ENCODE peak calls at places on chromosomes 11 and 22, in seven cellular contexts. B, F, D, L, J, G and Q are unnamed samples.

GRCh38 chr22:50526849-50527801 is 1.7 kb upstream of the SCO2 start:
- DNase-seq in D (no peak), L (no peak), F (no peak), B (no peak), J (peak), G (no peak), Q (no peak)

GRCh38 chr11:122758974-122759373 is 79.3 kb upstream of the CRTAM start:
- DNase-seq in F (no peak), L (peak), D (no peak), G (no peak), B (no peak), J (no peak), Q (peak)

GRCh38 chr11:26820739-26821138 is 98.9 kb upstream of the SLC5A12 start:
- DNase-seq in B (peak), D (peak), J (peak), F (peak), G (no peak), L (peak), Q (no peak)

GRCh38 chr11:46894506-46894905 is 23.8 kb downstream of the LRP4 start:
- DNase-seq in F (no peak), L (no peak), D (no peak), B (no peak), J (no peak), G (no peak), Q (no peak)

GRCh38 chr22:37909756-37910155 is 3.7 kb downstream of the MICALL1 start:
- DNase-seq in B (no peak), L (no peak), J (no peak), F (no peak), D (no peak), G (no peak), Q (no peak)

GRCh38 chr11:65355776-65356393 is 1.3 kb downstream of the TIGD3 start:
- DNase-seq in D (no peak), B (peak), G (peak), F (peak), L (peak), J (peak), Q (no peak)

GRCh38 chr11:67376421-67376820 is 3.0 kb upstream of the CLCF1 start:
- DNase-seq in L (no peak), B (no peak), G (no peak), J (no peak), F (no peak), D (no peak), Q (no peak)

GRCh38 chr11:79243412-79244174 is 197.2 kb downstream of the TENM4 start:
- DNase-seq in J (no peak), G (peak), B (no peak), L (no peak), D (no peak), F (no peak), Q (no peak)

GRCh38 chr22:45197606-45198462 is 34.1 kb downstream of the NUP50 start:
- DNase-seq in D (no peak), J (no peak), F (no peak), G (no peak), L (no peak), B (no peak), Q (no peak)

DNA sequence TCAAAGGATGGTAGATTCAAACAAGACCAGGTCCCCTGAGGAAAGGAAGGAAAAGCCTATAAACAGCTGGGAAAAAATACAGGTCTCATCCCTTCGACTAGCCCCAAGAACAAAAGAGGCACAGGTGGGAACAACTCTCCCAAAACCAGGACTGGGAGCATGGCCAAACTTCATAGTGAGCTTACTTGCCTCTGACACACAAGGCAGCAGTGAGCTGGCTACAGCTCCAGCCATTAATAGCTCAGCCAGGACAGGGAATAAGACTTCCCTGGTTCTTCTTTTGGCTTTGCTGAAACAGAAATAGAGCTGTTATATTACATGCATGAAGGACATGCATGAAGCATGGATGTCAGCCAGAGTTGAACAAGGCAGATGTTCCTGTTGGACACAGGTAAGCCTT is at the start of gene OR10A2:
- DNase-seq in B (peak), D (no peak), L (peak), G (no peak), F (peak), J (no peak), Q (peak)
- TF ChIP-seq CTCF in B (no peak), D (no peak), L (no peak), G (no peak), F (no peak), J (no peak), Q (no peak)

GRCh38 chr22:43514476-43515157 is 102.8 kb downstream of the MPPED1 start:
- DNase-seq in D (no peak), F (no peak), J (no peak), B (no peak), G (no peak), L (no peak), Q (no peak)

GRCh38 chr22:43515411-43515810 is 103.6 kb downstream of the MPPED1 start:
- DNase-seq in F (no peak), G (no peak), D (no peak), B (no peak), L (no peak), J (no peak), Q (no peak)

GRCh38 chr22:43516996-43517635 is 105.3 kb downstream of the MPPED1 start:
- DNase-seq in G (no peak), B (no peak), L (no peak), J (no peak), F (no peak), D (no peak), Q (no peak)

GRCh38 chr22:43516386-43516785 is 104.6 kb downstream of the MPPED1 start:
- DNase-seq in B (no peak), D (no peak), L (no peak), G (no peak), J (no peak), F (no peak), Q (no peak)

GRCh38 chr22:43515902-43516301 is 104.1 kb downstream of the MPPED1 start:
- DNase-seq in D (no peak), G (no peak), J (no peak), L (no peak), F (no peak), B (no peak), Q (no peak)
- TF ChIP-seq CTCF in D (no peak), G (no peak), J (no peak), L (no peak), F (peak), B (no peak), Q (no peak)

DNA sequence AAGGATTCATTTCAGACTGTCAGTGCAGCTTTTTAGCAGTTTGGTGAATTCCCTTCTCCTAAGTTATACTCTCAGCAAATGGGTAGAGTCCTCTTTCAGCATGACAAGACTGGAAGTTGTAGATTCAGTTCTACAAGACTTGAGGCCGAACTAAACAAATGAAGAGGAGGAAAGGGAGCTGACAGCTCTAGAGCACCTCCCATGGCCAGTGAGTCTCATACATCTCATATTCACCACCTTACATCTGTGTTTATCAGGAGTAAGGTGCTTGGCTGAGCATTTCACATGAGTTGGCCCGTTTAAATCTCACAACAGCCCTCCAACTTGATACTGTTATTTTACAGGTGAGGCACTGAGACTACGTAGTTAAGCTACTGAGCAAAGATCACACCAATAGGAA is 30.4 kb downstream of the SEZ6L start:
- DNase-seq in J (no peak), F (no peak), G (no peak), B (no peak), D (no peak), L (no peak), Q (no peak)
- TF ChIP-seq CTCF in J (no peak), F (no peak), G (no peak), B (no peak), D (no peak), L (no peak), Q (no peak)

DNA sequence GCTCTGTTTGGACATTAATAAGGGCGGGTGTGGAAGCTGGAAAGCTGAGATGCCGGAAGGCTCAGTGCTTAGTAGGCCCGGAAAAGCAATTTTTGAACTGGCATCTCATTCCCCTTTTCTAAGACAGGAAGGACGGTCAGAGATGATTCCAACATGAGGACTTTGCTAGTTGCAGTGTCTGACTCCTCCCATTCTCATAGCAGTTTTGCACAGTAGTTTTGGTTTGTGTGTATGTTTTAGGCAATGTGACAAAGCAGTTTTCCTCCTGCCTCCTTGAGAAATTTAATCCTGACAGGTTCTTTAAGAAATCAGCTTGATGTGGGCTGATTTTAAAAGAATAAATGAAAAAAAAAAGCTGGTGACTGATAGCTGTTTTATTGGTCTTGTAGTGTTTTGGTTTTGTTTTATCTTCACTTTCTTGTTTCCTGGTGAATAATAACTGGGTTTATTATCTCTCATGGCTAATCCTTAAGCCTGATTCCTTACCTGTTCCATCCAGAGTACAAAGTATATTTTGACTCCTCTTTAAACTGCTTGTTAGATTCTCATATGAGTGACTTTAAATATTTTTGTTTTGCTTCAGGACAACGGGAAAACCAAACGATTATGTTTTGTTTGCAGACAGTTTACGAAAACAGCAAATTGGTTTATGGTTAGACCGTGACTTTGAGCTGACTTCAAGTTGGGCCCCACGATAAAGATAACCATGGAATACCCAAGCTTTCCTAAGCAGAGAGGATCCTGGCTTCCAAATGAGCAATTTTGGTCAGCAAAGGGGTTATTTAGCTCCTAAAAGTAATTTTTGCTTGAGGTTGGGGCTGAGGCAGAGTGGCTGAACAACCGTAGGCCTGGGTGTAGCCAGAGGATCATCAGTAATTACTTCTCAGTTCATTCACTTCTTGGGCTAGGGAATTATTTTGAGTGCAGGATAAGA is 3.4 kb downstream of the PTPRJ start:
- DNase-seq in L (peak), J (peak), D (no peak), F (peak), B (no peak), G (no peak), Q (no peak)
- TF ChIP-seq CTCF in L (no peak), J (no peak), D (no peak), F (no peak), B (no peak), G (no peak), Q (no peak)

GRCh38 chr11:73330569-73331093 is 22.6 kb downstream of the ARHGEF17 start:
- DNase-seq in J (peak), B (no peak), L (peak), D (no peak), G (no peak), F (peak), Q (no peak)
- TF ChIP-seq CTCF in J (peak), B (peak), L (peak), D (peak), G (no peak), F (peak), Q (peak)

GRCh38 chr11:68609761-68610160 is 74.6 kb upstream of the GAL start:
- DNase-seq in D (no peak), B (no peak), G (no peak), F (no peak), L (no peak), J (no peak), Q (no peak)

GRCh38 chr11:68615657-68616056 is 68.7 kb upstream of the GAL start:
- DNase-seq in D (no peak), L (no peak), J (no peak), B (no peak), F (no peak), G (no peak), Q (no peak)

GRCh38 chr11:68610452-68611116 is 73.8 kb upstream of the GAL start:
- DNase-seq in B (no peak), L (peak), D (no peak), F (peak), G (no peak), J (peak), Q (no peak)
- TF ChIP-seq CTCF in B (peak), L (peak), D (peak), F (peak), G (no peak), J (peak), Q (peak)